ENCODE peak calls at places on chromosomes 6 and 20, in seven cellular contexts. One of them, this sample, is unnamed.

GRCh38 chr6:69980624-69981023 is 114.3 kb downstream of the COL19A1 start:
- DNase-seq in COR-L47: no peak
- DNase-seq in cardiac muscle cell: no peak
- DNase-seq in prostate gland: no peak
- DNase-seq in myocyte: no peak
- DNase-seq in GM23248: no peak
- DNase-seq in AG08395: no peak
- DNase-seq in this sample: no peak

GRCh38 chr20:63641146-63641791 is 12.0 kb downstream of the STMN3 start:
- DNase-seq in prostate gland: no peak
- DNase-seq in myocyte: peak; percentile 40
- DNase-seq in AG08395: no peak
- DNase-seq in COR-L47: no peak
- DNase-seq in GM23248: no peak
- DNase-seq in cardiac muscle cell: no peak
- DNase-seq in this sample: no peak

GRCh38 chr20:47927385-47927851 is 142.1 kb upstream of the SULF2 start:
- DNase-seq in GM23248: peak; percentile 60
- DNase-seq in prostate gland: peak; percentile 89
- DNase-seq in cardiac muscle cell: no peak
- DNase-seq in AG08395: peak; percentile 40
- DNase-seq in COR-L47: no peak
- DNase-seq in myocyte: no peak
- DNase-seq in this sample: no peak

GRCh38 chr6:159874475-159874874 is 16.3 kb upstream of the MAS1 start:
- DNase-seq in COR-L47: no peak
- DNase-seq in prostate gland: no peak
- DNase-seq in cardiac muscle cell: no peak
- DNase-seq in myocyte: peak; percentile 66
- DNase-seq in AG08395: no peak
- DNase-seq in GM23248: peak; percentile 12
- DNase-seq in this sample: no peak

GRCh38 chr20:59525500-59526241 is 78.7 kb upstream of the PHACTR3 start:
- DNase-seq in COR-L47: peak; percentile 55
- DNase-seq in cardiac muscle cell: peak; percentile 86
- DNase-seq in GM23248: peak; percentile 69
- DNase-seq in myocyte: peak; percentile 51
- DNase-seq in AG08395: peak; percentile 69
- DNase-seq in prostate gland: peak; percentile 10
- DNase-seq in this sample: no peak

GRCh38 chr6:129865013-129865412 is 3.9 kb upstream of the TMEM244 start:
- DNase-seq in COR-L47: no peak
- DNase-seq in myocyte: no peak
- DNase-seq in cardiac muscle cell: no peak
- DNase-seq in prostate gland: no peak
- DNase-seq in AG08395: no peak
- DNase-seq in GM23248: no peak
- DNase-seq in this sample: no peak

GRCh38 chr6:152309648-152310047 is 327.5 kb downstream of the SYNE1 start:
- DNase-seq in cardiac muscle cell: no peak
- DNase-seq in AG08395: no peak
- DNase-seq in myocyte: peak; percentile 89
- DNase-seq in GM23248: no peak
- DNase-seq in COR-L47: no peak
- DNase-seq in prostate gland: no peak
- DNase-seq in this sample: no peak

GRCh38 chr6:170072246-170072645 is 218.6 kb downstream of the DLL1 start:
- DNase-seq in myocyte: no peak
- DNase-seq in AG08395: no peak
- DNase-seq in cardiac muscle cell: no peak
- DNase-seq in prostate gland: no peak
- DNase-seq in GM23248: no peak
- DNase-seq in COR-L47: no peak
- DNase-seq in this sample: no peak

GRCh38 chr6:133502451-133503259 is 261.5 kb downstream of the EYA4 start:
- DNase-seq in cardiac muscle cell: peak; percentile 10
- DNase-seq in prostate gland: no peak
- DNase-seq in myocyte: peak; percentile 89
- DNase-seq in COR-L47: no peak
- DNase-seq in GM23248: peak; percentile 90
- DNase-seq in AG08395: peak; percentile 74
- DNase-seq in this sample: no peak

GRCh38 chr20:40689100-40689942 is at the start of gene MAFB:
- DNase-seq in GM23248: peak; percentile 98
- DNase-seq in prostate gland: peak; percentile 95
- DNase-seq in COR-L47: peak; percentile 64
- DNase-seq in AG08395: peak; percentile 97
- DNase-seq in cardiac muscle cell: peak; percentile 95
- DNase-seq in myocyte: peak; percentile 72
- DNase-seq in this sample: no peak

GRCh38 chr20:41617059-41617921 is 887 bp downstream of the CHD6 start:
- DNase-seq in cardiac muscle cell: peak; percentile 50
- DNase-seq in GM23248: peak; percentile 74
- DNase-seq in myocyte: peak; percentile 40
- DNase-seq in COR-L47: peak; percentile 14
- DNase-seq in prostate gland: peak; percentile 20
- DNase-seq in AG08395: peak; percentile 30
- DNase-seq in this sample: no peak

GRCh38 chr6:42928748-42929087 is 562 bp upstream of the CNPY3 start:
- DNase-seq in cardiac muscle cell: no peak
- DNase-seq in COR-L47: no peak
- DNase-seq in prostate gland: no peak
- DNase-seq in AG08395: no peak
- DNase-seq in myocyte: no peak
- DNase-seq in GM23248: no peak
- DNase-seq in this sample: peak; percentile 71

GRCh38 chr6:118565317-118565960 is 17.3 kb downstream of the PLN start:
- DNase-seq in GM23248: no peak
- DNase-seq in prostate gland: no peak
- DNase-seq in myocyte: no peak
- DNase-seq in COR-L47: no peak
- DNase-seq in cardiac muscle cell: peak; percentile 44
- DNase-seq in AG08395: no peak
- DNase-seq in this sample: peak; percentile 39

GRCh38 chr20:51365670-51366069 is 176.8 kb downstream of the NFATC2 start:
- DNase-seq in myocyte: peak; percentile 93
- DNase-seq in prostate gland: no peak
- DNase-seq in COR-L47: no peak
- DNase-seq in cardiac muscle cell: no peak
- DNase-seq in AG08395: peak; percentile 81
- DNase-seq in GM23248: peak; percentile 91
- DNase-seq in this sample: no peak

GRCh38 chr20:47191074-47191673 is 165.3 kb downstream of the ZMYND8 start:
- DNase-seq in cardiac muscle cell: no peak
- DNase-seq in AG08395: no peak
- DNase-seq in GM23248: peak; percentile 20
- DNase-seq in myocyte: no peak
- DNase-seq in prostate gland: no peak
- DNase-seq in COR-L47: no peak
- DNase-seq in this sample: no peak

GRCh38 chr20:36779656-36780025 is 6.1 kb upstream of the DSN1 start:
- DNase-seq in cardiac muscle cell: no peak
- DNase-seq in GM23248: no peak
- DNase-seq in prostate gland: no peak
- DNase-seq in COR-L47: no peak
- DNase-seq in AG08395: no peak
- DNase-seq in myocyte: no peak
- DNase-seq in this sample: no peak

GRCh38 chr6:34004706-34005105 is 141.2 kb downstream of the GRM4 start:
- DNase-seq in GM23248: no peak
- DNase-seq in cardiac muscle cell: no peak
- DNase-seq in AG08395: no peak
- DNase-seq in prostate gland: peak; percentile 64
- DNase-seq in COR-L47: no peak
- DNase-seq in myocyte: no peak
- DNase-seq in this sample: no peak

GRCh38 chr20:52775786-52776185 is 196.4 kb upstream of the TSHZ2 start:
- DNase-seq in myocyte: no peak
- DNase-seq in cardiac muscle cell: no peak
- DNase-seq in AG08395: no peak
- DNase-seq in GM23248: no peak
- DNase-seq in prostate gland: no peak
- DNase-seq in COR-L47: no peak
- DNase-seq in this sample: no peak

GRCh38 chr6:71346034-71346680 is 57.5 kb downstream of the OGFRL1 start:
- DNase-seq in GM23248: no peak
- DNase-seq in prostate gland: no peak
- DNase-seq in COR-L47: no peak
- DNase-seq in cardiac muscle cell: no peak
- DNase-seq in AG08395: no peak
- DNase-seq in myocyte: no peak
- DNase-seq in this sample: no peak

GRCh38 chr6:610882-611281 is 46.0 kb downstream of the HUS1B start:
- DNase-seq in GM23248: no peak
- DNase-seq in COR-L47: no peak
- DNase-seq in cardiac muscle cell: no peak
- DNase-seq in prostate gland: no peak
- DNase-seq in AG08395: no peak
- DNase-seq in myocyte: no peak
- DNase-seq in this sample: no peak

GRCh38 chr6:100134703-100135102 is 140.7 kb upstream of the MCHR2 start:
- DNase-seq in cardiac muscle cell: no peak
- DNase-seq in COR-L47: no peak
- DNase-seq in prostate gland: no peak
- DNase-seq in GM23248: peak; percentile 57
- DNase-seq in AG08395: peak; percentile 21
- DNase-seq in myocyte: peak; percentile 62
- DNase-seq in this sample: no peak

This sample was measured in Panc1.